ENCODE peak calls at places on chromosomes 3 and 15, in five cellular contexts. Z is cardiac muscle cell, E is NCI-H446, G is HEK293T, Q is MM.1S. C is an unnamed sample.

GRCh38 chr3:76523337-76523736 is 516.6 kb upstream of the ROBO2 start:
- DNase-seq in Q (no peak), E (no peak), Z (no peak), G (no peak), C (no peak)

GRCh38 chr3:44416031-44417030 is 61.1 kb downstream of the ZNF445 start:
- DNase-seq in Q (no peak), G (peak), E (no peak), Z (no peak), C (no peak)

GRCh38 chr3:134804508-134805480 is 9.7 kb downstream of the EPHB1 start:
- DNase-seq in E (no peak), Q (no peak), Z (no peak), G (no peak), C (no peak)

GRCh38 chr3:24344784-24345439 is 149.7 kb downstream of the THRB start:
- DNase-seq in Z (peak), Q (no peak), E (peak), G (no peak), C (no peak)

GRCh38 chr3:72661115-72661457 is 187.2 kb downstream of the SHQ1 start:
- DNase-seq in E (peak), Z (peak), Q (no peak), G (no peak), C (peak)

GRCh38 chr3:138082085-138082991 is 33.1 kb downstream of the DZIP1L start:
- DNase-seq in G (peak), Z (peak), E (no peak), Q (peak), C (no peak)

GRCh38 chr15:90432253-90432652 is 44.2 kb downstream of the IQGAP1 start:
- DNase-seq in G (no peak), Z (no peak), Q (no peak), E (no peak), C (no peak)

GRCh38 chr15:73685561-73685960 is 1.4 kb downstream of the CD276 start:
- DNase-seq in E (no peak), Z (no peak), G (no peak), Q (no peak), C (no peak)

GRCh38 chr3:158718490-158719170 is 13.6 kb downstream of the RARRES1 start:
- DNase-seq in G (no peak), Z (peak), Q (no peak), E (no peak), C (no peak)

GRCh38 chr3:15638891-15639262 is 37.3 kb downstream of the BTD start:
- DNase-seq in Q (no peak), Z (no peak), G (no peak), E (no peak), C (no peak)

GRCh38 chr3:152474585-152474984 is 205.9 kb downstream of the MBNL1 start:
- DNase-seq in G (peak), E (peak), Q (peak), Z (peak), C (no peak)

GRCh38 chr3:126399348-126399730 is 4.6 kb downstream of the CFAP100 start:
- DNase-seq in Q (peak), G (no peak), E (no peak), Z (no peak), C (no peak)

GRCh38 chr3:59572106-59572505 is 522.3 kb upstream of the CFAP20DC start:
- DNase-seq in Q (no peak), E (no peak), Z (peak), G (no peak), C (no peak)

GRCh38 chr3:41244620-41245336 is 45.5 kb downstream of the CTNNB1 start:
- DNase-seq in Z (no peak), E (no peak), Q (no peak), G (no peak), C (no peak)

GRCh38 chr3:10927551-10927950 is 65.0 kb upstream of the SLC6A1 start:
- DNase-seq in Z (no peak), Q (no peak), E (no peak), G (no peak), C (no peak)

GRCh38 chr3:41251593-41251992 is 52.3 kb downstream of the CTNNB1 start:
- DNase-seq in E (no peak), Z (no peak), G (no peak), Q (no peak), C (no peak)

GRCh38 chr3:189272500-189273119 is 100.8 kb downstream of the TPRG1 start:
- DNase-seq in E (no peak), G (no peak), Z (peak), Q (no peak), C (no peak)

GRCh38 chr15:78432664-78433063 is 5.4 kb upstream of the IREB2 start:
- DNase-seq in G (no peak), Q (no peak), E (no peak), Z (no peak), C (no peak)

GRCh38 chr3:31142139-31142538 is 247.7 kb upstream of the GADL1 start:
- DNase-seq in Q (no peak), Z (no peak), E (no peak), G (no peak), C (no peak)

GRCh38 chr3:36540898-36541518 is 160.7 kb downstream of the STAC start:
- DNase-seq in Q (peak), Z (peak), E (no peak), G (peak), C (no peak)

GRCh38 chr15:90439946-90440345 is 51.9 kb downstream of the IQGAP1 start:
- DNase-seq in Z (no peak), Q (no peak), G (no peak), E (no peak), C (no peak)

GRCh38 chr15:71044006-71044405 is 71.3 kb upstream of the THSD4 start:
- DNase-seq in G (no peak), Z (peak), E (no peak), Q (no peak), C (no peak)

GRCh38 chr15:64288577-64288976 is 67.4 kb downstream of the CSNK1G1 start:
- DNase-seq in Z (no peak), E (no peak), Q (no peak), G (no peak), C (no peak)

GRCh38 chr3:160451602-160452001 is 2.0 kb upstream of the TRIM59 start:
- DNase-seq in G (no peak), Z (no peak), Q (no peak), E (no peak), C (no peak)

GRCh38 chr3:4471907-4472306 is 4.8 kb upstream of the SUMF1 start:
- DNase-seq in E (no peak), Z (no peak), Q (no peak), G (no peak), C (no peak)